ENCODE peak calls at places on chromosomes 6 and 20, in nine cellular contexts. U, S, C, M, F, H, E, Q and I are unnamed samples.

GRCh38 chr6:41691426-41692079 is 43.9 kb downstream of the TFEB start:
- DNase-seq in S (no peak), C (no peak), F (no peak), E (no peak), U (no peak), M (no peak), Q (peak), H (no peak), I (no peak)

GRCh38 chr6:36752187-36752885 is 54.7 kb downstream of the RAB44 start:
- DNase-seq in U (no peak), M (no peak), C (peak), S (no peak), Q (no peak), F (no peak), E (no peak), H (no peak), I (no peak)

GRCh38 chr6:25366785-25367657 is 87.8 kb downstream of the CARMIL1 start:
- DNase-seq in C (no peak), F (no peak), S (peak), M (no peak), Q (no peak), U (no peak), H (peak), E (no peak), I (peak)

GRCh38 chr6:75504902-75505233 is 11.3 kb upstream of the FILIP1 start:
- DNase-seq in Q (peak), M (no peak), S (peak), H (no peak), F (no peak), E (no peak), C (no peak), U (no peak), I (no peak)

GRCh38 chr6:20186981-20187380 is 25.3 kb downstream of the MBOAT1 start:
- DNase-seq in H (no peak), C (no peak), F (no peak), Q (no peak), S (no peak), E (no peak), U (no peak), M (no peak), I (no peak)

GRCh38 chr6:98352348-98352747 is 482.0 kb upstream of the POU3F2 start:
- DNase-seq in Q (no peak), S (no peak), E (no peak), M (no peak), U (no peak), C (no peak), F (no peak), H (no peak), I (no peak)

GRCh38 chr6:95923518-95923917 is 92.3 kb upstream of the FUT9 start:
- DNase-seq in M (no peak), F (no peak), C (no peak), E (no peak), U (no peak), S (no peak), Q (no peak), H (no peak), I (peak)

GRCh38 chr6:3888153-3888957 is 39.2 kb downstream of the FAM50B start:
- DNase-seq in S (no peak), U (no peak), C (no peak), Q (no peak), F (peak), M (no peak), H (no peak), E (no peak), I (no peak)

GRCh38 chr6:8855411-8855810 is 420.1 kb upstream of the SLC35B3 start:
- DNase-seq in M (no peak), E (no peak), F (no peak), Q (no peak), U (no peak), S (no peak), H (no peak), C (no peak), I (no peak)

GRCh38 chr20:4161447-4162251 is 146.3 kb upstream of the RNF24 start:
- DNase-seq in M (no peak), S (peak), F (no peak), Q (no peak), E (no peak), H (no peak), C (peak), U (no peak), I (no peak)

GRCh38 chr6:2970034-2970685 is 1.2 kb downstream of the SERPINB6 start:
- DNase-seq in F (no peak), E (no peak), M (no peak), S (no peak), U (no peak), C (no peak), Q (no peak), H (no peak), I (no peak)

GRCh38 chr6:168362276-168362990 is 42.9 kb upstream of the DACT2 start:
- DNase-seq in U (no peak), M (no peak), Q (no peak), C (no peak), E (no peak), S (no peak), H (no peak), F (peak), I (no peak)